ENCODE peak calls at places on chromosomes 16 and 17, in five cellular contexts. K, I, Y, A and W are unnamed samples.

GRCh38 chr17:31390748-31391495 is 553 bp upstream of the RAB11FIP4 start:
- DNase-seq in I (peak), K (no peak), Y (no peak), A (no peak), W (no peak)

GRCh38 chr17:44203731-44204452 is 4.2 kb upstream of the ATXN7L3 start:
- DNase-seq in Y (no peak), I (peak), A (no peak), K (no peak), W (peak)

GRCh38 chr17:45051060-45051719 is at the start of gene DCAKD:
- DNase-seq in K (peak), Y (peak), A (peak), I (peak), W (peak)

GRCh38 chr16:1188781-1189189 is 35.9 kb downstream of the CACNA1H start:
- DNase-seq in I (peak), A (no peak), Y (no peak), K (peak), W (peak)

GRCh38 chr17:33697557-33697956 is 404.5 kb upstream of the ASIC2 start:
- DNase-seq in I (no peak), A (no peak), Y (no peak), K (no peak), W (no peak)

GRCh38 chr17:12979826-12980500 is 37.9 kb downstream of the ELAC2 start:
- DNase-seq in K (no peak), I (no peak), A (no peak), Y (no peak), W (peak)

GRCh38 chr16:80285089-80285488 is 255.7 kb upstream of the DYNLRB2 start:
- DNase-seq in A (peak), Y (peak), K (no peak), I (no peak), W (peak)

GRCh38 chr16:75244225-75244792 is 7.1 kb downstream of the BCAR1 start:
- DNase-seq in I (no peak), A (no peak), Y (no peak), K (no peak), W (peak)

GRCh38 chr16:10497132-10498088 is 83.0 kb downstream of the EMP2 start:
- DNase-seq in A (no peak), I (no peak), K (no peak), Y (no peak), W (no peak)

GRCh38 chr17:45688353-45688752 is 95.8 kb upstream of the CRHR1 start:
- DNase-seq in Y (no peak), I (no peak), A (no peak), K (no peak), W (no peak)

GRCh38 chr17:33292184-33292980 is 713 bp downstream of the ASIC2 start:
- DNase-seq in Y (no peak), K (no peak), A (no peak), I (peak), W (no peak)

GRCh38 chr16:52383640-52384292 is 163.2 kb downstream of the TOX3 start:
- DNase-seq in A (no peak), I (no peak), Y (peak), K (no peak), W (no peak)

GRCh38 chr16:61289141-61289540 is 747.1 kb downstream of the CDH8 start:
- DNase-seq in Y (no peak), I (no peak), K (no peak), A (no peak), W (no peak)

GRCh38 chr16:50467943-50468748 is 80.0 kb upstream of the NKD1 start:
- DNase-seq in K (no peak), I (peak), A (no peak), Y (no peak), W (no peak)

GRCh38 chr17:38600416-38600815 is 5.3 kb downstream of the SRCIN1 start:
- DNase-seq in I (no peak), Y (no peak), K (no peak), A (no peak), W (no peak)

GRCh38 chr16:54009464-54010176 is 277.0 kb downstream of the IRX3 start:
- DNase-seq in Y (no peak), A (no peak), I (no peak), K (no peak), W (no peak)

GRCh38 chr17:42760652-42761581 is at the start of gene RAMP2:
- DNase-seq in Y (no peak), K (peak), I (peak), A (no peak), W (no peak)

GRCh38 chr17:65587602-65588193 is 26.2 kb upstream of the AXIN2 start:
- DNase-seq in K (no peak), Y (no peak), I (no peak), A (no peak), W (no peak)

GRCh38 chr17:17562145-17562529 is 29.4 kb downstream of the PEMT start:
- DNase-seq in K (no peak), I (no peak), Y (no peak), A (no peak), W (no peak)

GRCh38 chr16:86533076-86533475 is 22.0 kb downstream of the MTHFSD start:
- DNase-seq in A (no peak), I (no peak), K (no peak), Y (no peak), W (no peak)

DNA sequence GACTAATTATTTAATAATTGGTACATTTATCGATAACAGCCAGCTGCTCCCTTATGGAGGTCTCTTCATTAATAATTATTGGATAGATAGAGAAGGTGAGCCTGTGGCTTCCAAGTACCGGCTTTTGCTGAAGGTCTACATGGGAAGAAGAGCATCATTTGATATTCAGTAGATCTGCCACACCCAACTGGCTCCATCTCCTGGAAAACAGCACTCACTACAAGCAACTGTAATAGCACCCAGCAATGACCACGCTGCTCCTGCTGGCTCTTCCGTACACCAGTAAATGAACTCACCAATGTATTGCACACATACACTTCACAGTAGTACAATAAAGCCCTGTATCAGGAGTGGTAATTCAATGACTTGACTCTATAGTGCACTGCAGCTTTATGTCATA is 19.5 kb downstream of the MARVELD3 start:
- DNase-seq in Y (no peak), K (no peak), A (no peak), I (peak), W (peak)
- TF ChIP-seq CTCF in Y (peak), K (peak), A (peak), I (peak), W (peak)

DNA sequence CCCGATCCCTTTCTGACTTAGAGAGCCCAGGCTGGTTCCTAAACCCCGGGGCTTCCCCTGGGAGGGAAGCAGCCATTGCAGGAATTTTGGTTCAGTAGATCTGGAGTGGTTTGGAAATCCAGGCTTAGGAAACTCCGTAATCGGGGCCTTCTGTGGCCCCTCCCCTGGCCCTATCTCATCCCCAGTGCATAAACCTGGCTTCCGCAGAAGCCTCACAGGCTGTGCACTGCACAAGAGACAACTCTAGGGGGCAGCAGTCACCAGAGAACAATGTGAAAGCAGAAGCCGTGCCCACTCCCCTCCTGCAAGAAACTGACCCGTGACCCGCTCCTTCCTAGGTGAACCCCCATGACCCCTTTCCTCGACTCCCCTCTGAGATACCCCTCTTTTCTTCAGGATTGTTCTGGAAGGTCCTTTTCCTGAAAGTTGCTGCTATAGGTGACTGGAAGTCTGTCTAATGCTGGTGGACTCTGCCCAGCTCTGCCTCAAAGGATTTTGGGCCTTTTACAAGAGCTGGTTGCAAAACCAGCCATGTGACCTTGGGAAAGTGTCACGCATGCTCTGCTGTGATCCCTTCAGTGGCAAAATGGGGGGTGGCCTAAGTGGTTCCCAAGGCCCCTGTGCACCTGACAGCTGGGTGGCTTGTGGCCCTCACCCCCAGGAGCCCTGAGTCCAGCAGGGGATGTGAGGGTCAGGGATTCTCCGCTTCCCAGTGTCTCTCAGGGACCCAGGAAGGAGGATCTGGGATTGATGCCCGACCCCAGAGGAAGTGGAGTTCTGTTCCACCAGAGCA is 14.4 kb downstream of the GUCY2D start:
- DNase-seq in K (no peak), A (no peak), I (peak), Y (no peak), W (no peak)
- TF ChIP-seq CTCF in K (peak), A (peak), I (peak), Y (peak), W (peak)

GRCh38 chr16:84959045-84959576 is 52.2 kb downstream of the ZDHHC7 start:
- DNase-seq in Y (no peak), K (no peak), A (no peak), I (peak), W (no peak)
- TF ChIP-seq CTCF in Y (peak), K (no peak), A (peak), I (peak), W (peak)

GRCh38 chr17:81716674-81716996 is 4.6 kb downstream of the SLC25A10 start:
- DNase-seq in Y (no peak), A (no peak), K (no peak), I (no peak), W (no peak)

GRCh38 chr17:81717049-81717765 is 5.1 kb downstream of the SLC25A10 start:
- DNase-seq in A (no peak), Y (no peak), I (no peak), K (no peak), W (no peak)

GRCh38 chr17:81715107-81715871 is 3.2 kb downstream of the SLC25A10 start:
- DNase-seq in A (no peak), I (no peak), K (no peak), Y (no peak), W (no peak)

GRCh38 chr17:81714412-81715106 is 2.5 kb downstream of the SLC25A10 start:
- DNase-seq in K (no peak), A (no peak), Y (no peak), I (no peak), W (no peak)

DNA sequence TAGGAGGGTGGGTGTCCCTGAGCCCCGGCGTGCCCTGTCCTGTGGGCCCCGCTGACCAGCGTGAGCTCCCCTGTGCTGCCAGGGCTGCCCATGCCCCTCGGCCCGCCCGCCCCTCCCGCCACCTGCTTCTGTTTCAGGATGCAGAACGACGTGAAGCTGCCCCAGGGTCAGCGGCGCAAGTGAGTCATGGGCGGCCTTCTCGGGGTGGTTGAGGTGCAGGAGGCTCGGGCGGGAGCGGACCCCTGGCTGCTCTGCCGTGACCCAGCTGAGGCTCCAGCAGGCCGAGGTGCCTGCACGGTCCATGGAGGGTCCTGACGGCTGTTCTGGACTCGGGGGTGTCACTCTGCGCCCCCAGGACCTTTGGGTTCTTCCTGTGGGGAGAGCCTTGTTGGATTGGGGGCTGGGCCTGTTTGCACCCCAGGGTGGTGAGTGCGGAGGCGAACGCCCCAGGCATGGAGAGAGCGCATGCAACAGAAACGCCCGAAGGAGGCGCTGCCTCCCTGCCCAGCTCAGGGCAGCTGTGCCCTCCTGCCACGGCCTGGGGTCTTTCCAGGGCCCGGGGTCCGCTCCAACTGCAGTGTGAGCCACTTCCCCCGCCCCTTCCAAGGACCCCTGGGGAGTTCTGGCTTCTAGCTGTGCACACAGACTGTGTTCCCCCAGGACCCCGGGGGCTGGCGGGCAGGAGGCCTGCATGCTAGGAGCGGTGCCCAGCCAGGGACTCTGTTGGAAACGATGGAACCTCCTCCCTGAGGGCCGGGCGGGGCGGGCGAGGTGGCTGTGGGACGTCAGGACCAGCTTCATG is 4.0 kb downstream of the SLC25A10 start:
- DNase-seq in A (no peak), K (no peak), Y (no peak), I (no peak), W (no peak)
- TF ChIP-seq CTCF in A (no peak), K (no peak), Y (no peak), I (peak), W (peak)

GRCh38 chr16:30980434-30980833 is 4.6 kb upstream of the HSD3B7 start:
- DNase-seq in Y (no peak), K (no peak), I (no peak), A (no peak), W (no peak)

GRCh38 chr16:30979170-30980067 is 5.6 kb upstream of the HSD3B7 start:
- DNase-seq in Y (no peak), K (no peak), A (no peak), I (peak), W (no peak)

GRCh38 chr16:30976486-30976885 is 8.5 kb upstream of the HSD3B7 start:
- DNase-seq in K (no peak), Y (no peak), I (no peak), A (no peak), W (no peak)

GRCh38 chr16:30980068-30980371 is 5.0 kb upstream of the HSD3B7 start:
- DNase-seq in A (no peak), K (no peak), Y (no peak), I (no peak), W (no peak)

GRCh38 chr16:30977502-30977901 is 7.5 kb upstream of the HSD3B7 start:
- DNase-seq in I (peak), A (no peak), Y (no peak), K (no peak), W (no peak)
- TF ChIP-seq CTCF in I (peak), A (peak), Y (peak), K (no peak), W (peak)

GRCh38 chr17:5797447-5797846 is 213.1 kb upstream of the NLRP1 start:
- DNase-seq in Y (no peak), I (peak), A (no peak), K (no peak), W (no peak)

GRCh38 chr17:5789443-5789842 is 205.1 kb upstream of the NLRP1 start:
- DNase-seq in A (no peak), Y (no peak), I (no peak), K (no peak), W (no peak)

GRCh38 chr17:5794881-5795486 is 210.7 kb upstream of the NLRP1 start:
- DNase-seq in K (no peak), I (no peak), Y (no peak), A (no peak), W (no peak)

GRCh38 chr17:5793899-5794298 is 209.6 kb upstream of the NLRP1 start:
- DNase-seq in Y (no peak), I (peak), A (no peak), K (no peak), W (no peak)

GRCh38 chr17:5793157-5793556 is 208.8 kb upstream of the NLRP1 start:
- DNase-seq in Y (no peak), K (no peak), A (no peak), I (no peak), W (no peak)
- TF ChIP-seq CTCF in Y (peak), K (no peak), A (no peak), I (peak), W (peak)

DNA sequence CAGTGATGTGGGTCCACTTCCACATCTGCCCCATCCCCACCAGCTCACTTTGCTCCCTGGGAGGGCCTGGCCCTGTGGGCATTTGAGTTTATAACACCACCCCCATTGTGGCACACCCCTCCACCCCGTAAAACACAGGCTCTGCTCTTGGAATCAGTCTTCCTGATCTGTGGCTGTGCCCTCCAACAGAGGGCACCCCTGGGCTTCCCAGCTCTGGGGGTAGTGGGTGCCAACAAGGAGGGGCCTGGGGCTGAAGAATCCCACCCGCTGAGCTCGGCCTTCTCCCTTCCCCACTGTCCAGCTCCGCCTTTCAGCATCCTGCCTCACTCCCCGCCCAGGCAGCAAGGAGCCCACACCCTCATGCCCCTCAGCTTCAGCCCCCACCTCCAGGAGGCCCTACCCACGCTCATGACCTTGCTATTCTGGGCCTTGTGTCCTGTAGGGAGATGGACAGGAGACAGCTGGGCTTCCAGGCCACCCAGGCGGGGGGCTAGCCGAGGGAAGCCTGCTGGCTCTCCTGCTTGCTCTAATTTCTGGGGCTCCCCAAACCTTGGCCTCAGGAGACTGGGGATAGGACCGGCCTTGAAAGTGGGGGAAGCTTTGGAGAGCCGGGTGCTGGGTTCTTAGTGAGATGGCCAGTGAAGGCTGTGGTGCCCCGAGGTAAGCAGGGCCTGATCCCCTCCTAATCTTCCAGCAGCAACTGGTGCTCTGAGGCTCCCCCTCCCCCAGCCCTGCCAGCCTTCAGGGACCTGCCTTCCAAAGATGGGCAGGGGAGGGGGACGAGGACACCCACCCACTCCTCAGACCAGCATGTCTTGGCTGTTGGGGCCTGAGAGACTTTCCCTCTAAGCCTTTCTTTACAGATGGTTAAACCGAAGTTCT is 2.9 kb upstream of the ATP2A1 start:
- DNase-seq in K (no peak), Y (no peak), I (no peak), A (no peak), W (no peak)
- TF ChIP-seq CTCF in K (no peak), Y (no peak), I (no peak), A (no peak), W (no peak)

GRCh38 chr17:79102214-79102613 is 27.6 kb downstream of the ENGASE start:
- DNase-seq in I (no peak), K (no peak), A (no peak), Y (no peak), W (no peak)

GRCh38 chr17:79106958-79107357 is 32.3 kb downstream of the ENGASE start:
- DNase-seq in A (no peak), I (no peak), Y (no peak), K (no peak), W (no peak)

GRCh38 chr17:79105937-79106336 is 31.3 kb downstream of the ENGASE start:
- DNase-seq in I (no peak), K (no peak), Y (no peak), A (no peak), W (no peak)

GRCh38 chr17:79107499-79108231 is 33.0 kb downstream of the ENGASE start:
- DNase-seq in Y (no peak), K (no peak), I (no peak), A (no peak), W (no peak)

DNA sequence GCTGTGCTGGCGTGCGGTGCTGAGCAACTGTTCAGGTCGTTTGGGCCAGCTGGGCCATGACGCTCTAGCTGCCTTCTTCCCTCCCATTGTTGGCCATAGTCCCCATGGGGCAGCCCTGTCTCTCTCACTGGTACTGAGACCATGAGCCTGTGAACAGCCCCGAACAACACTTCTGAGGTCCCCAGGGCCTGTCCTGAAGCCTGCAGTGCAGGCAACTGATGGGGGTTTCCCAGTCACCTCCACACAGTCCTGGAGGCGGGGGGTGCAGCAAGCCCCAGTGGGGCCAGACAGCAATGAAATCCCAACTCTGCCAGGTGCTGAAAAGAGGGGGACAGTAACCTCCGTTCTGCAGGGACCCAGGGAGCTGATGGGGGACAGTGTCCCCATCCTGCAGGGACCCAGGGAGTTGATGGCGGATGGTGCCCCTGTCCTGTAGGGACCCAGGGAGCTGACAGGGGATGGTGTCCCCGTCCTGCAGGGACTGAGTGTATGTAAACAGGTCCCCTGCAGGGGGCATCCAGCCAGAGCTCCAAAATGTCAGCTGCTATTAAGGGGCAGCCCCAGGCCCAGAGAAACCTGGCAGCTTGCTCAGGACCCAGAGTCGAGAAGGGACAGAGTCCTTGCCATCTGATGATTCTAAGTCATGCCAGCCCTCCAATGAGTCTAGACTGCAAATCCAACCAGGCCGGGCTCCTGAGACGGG is 30.4 kb downstream of the ENGASE start:
- DNase-seq in Y (no peak), A (no peak), I (no peak), K (no peak), W (no peak)
- TF ChIP-seq CTCF in Y (no peak), A (no peak), I (no peak), K (no peak), W (no peak)